ENCODE peak calls at places on chromosomes 7 and 10, in five cellular contexts. K is K562, Z is HepG2, J is H1, B is GM12878. H is an unnamed sample.

GRCh38 chr10:5449823-5450222 is 37.5 kb downstream of the NET1 start:
- DNase-seq in B (no peak), J (no peak), Z (peak; percentile 68), K (peak; percentile 54), H (no peak)

GRCh38 chr7:88141025-88141424 is 78.8 kb downstream of the SRI start:
- DNase-seq in Z (no peak), B (no peak), J (no peak), K (no peak), H (no peak)

GRCh38 chr10:9305018-9305655 is 1250.6 kb downstream of the GATA3 start:
- DNase-seq in J (no peak), K (no peak), B (no peak), Z (peak; percentile 9), H (no peak)

GRCh38 chr7:72028267-72028666 is 383.9 kb downstream of the CALN1 start:
- DNase-seq in J (no peak), K (no peak), Z (no peak), B (no peak), H (no peak)

GRCh38 chr7:5634107-5634950 is 147.1 kb downstream of the RNF216 start:
- DNase-seq in B (no peak), Z (no peak), K (no peak), J (no peak), H (peak; percentile 93)

GRCh38 chr7:30403477-30403876 is 75.1 kb downstream of the NOD1 start:
- DNase-seq in K (peak; percentile 27), B (no peak), Z (no peak), J (no peak), H (no peak)

GRCh38 chr10:106043833-106044232 is 1120.7 kb downstream of the SORCS1 start:
- DNase-seq in Z (no peak), K (no peak), J (no peak), B (no peak), H (no peak)

GRCh38 chr7:64997927-64998391 is 7.1 kb upstream of the ZNF117 start:
- DNase-seq in Z (no peak), B (no peak), K (no peak), J (no peak), H (no peak)

GRCh38 chr10:132468651-132469050 is 68.9 kb upstream of the INPP5A start:
- DNase-seq in Z (no peak), K (no peak), B (no peak), J (no peak), H (no peak)

GRCh38 chr7:158865462-158865922 is 9.1 kb downstream of the DYNC2I1 start:
- DNase-seq in Z (peak; percentile 41), K (peak; percentile 71), J (no peak), B (no peak), H (no peak)

GRCh38 chr7:158864833-158865232 is 8.5 kb downstream of the DYNC2I1 start:
- DNase-seq in K (no peak), Z (no peak), B (no peak), J (no peak), H (no peak)

GRCh38 chr7:158865977-158866376 is 9.6 kb downstream of the DYNC2I1 start:
- DNase-seq in K (no peak), B (no peak), Z (no peak), J (no peak), H (no peak)

GRCh38 chr7:158863611-158864506 is 7.5 kb downstream of the DYNC2I1 start:
- DNase-seq in J (no peak), B (peak; percentile 33), K (peak; percentile 97), Z (peak; percentile 38), H (peak; percentile 84)

DNA sequence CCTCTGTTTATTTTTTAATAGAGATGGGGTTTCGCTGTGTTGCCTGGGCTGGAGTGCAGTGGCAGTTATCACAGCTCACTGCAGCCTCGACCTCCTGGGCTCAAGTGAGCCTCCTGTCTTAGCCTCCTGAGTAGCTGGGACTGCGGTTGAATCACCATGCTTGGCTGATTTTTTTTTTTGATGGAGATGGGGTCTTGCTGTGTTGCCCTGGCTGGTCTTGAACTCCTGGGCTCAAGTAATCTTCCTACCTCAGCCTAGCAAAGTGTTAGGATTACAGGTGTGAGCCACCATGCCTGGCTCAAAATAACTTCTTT is 8.1 kb downstream of the DYNC2I1 start:
- DNase-seq in B (no peak), Z (no peak), J (no peak), K (no peak), H (no peak)
- H3K4me3 ChIP-seq in B (no peak overlapping the region), Z (no peak overlapping the region), J (peak overlapping the region; percentile 66), K (peak overlapping the region; percentile 29), H (no peak overlapping the region)

GRCh38 chr7:143318661-143319060 is 2.8 kb downstream of the CLCN1 start:
- DNase-seq in J (no peak), B (no peak), K (no peak), Z (peak; percentile 20), H (no peak)
- TF ChIP-seq EP300 in J (no peak), B (no peak), K (no peak), Z (no peak), H (no peak)

DNA sequence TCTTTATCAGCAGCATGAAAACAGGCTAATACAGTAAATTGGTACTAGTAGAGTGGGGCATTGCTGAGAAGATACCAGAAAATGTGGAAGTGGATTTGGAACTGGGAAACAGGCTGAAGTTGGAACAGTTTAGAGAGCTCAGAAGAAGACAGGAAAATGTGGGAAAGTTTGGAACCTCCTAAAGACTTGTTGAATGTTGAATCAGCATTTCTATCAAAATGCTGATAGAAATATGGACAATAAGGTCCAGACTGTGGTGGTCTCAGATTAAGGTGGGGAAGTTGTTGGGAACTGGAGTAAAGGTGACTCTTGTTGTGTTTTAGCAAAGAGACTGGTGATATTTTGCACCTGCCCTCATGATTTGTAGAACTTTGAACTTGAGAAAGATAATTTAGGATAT is 231.2 kb upstream of the KCND2 start:
- DNase-seq in B (no peak), J (no peak), K (no peak), Z (no peak), H (no peak)
- TF ChIP-seq TAF1 in B (no peak), J (no peak), K (no peak), Z (no peak), H (no peak)

GRCh38 chr10:17989908-17990767 is 38.4 kb downstream of the SLC39A12 start:
- DNase-seq in B (peak; percentile 41), Z (no peak), K (no peak), J (no peak), H (no peak)
- H3K4me3 ChIP-seq in B (no peak overlapping the region), Z (no peak overlapping the region), K (no peak overlapping the region), J (no peak overlapping the region), H (no peak overlapping the region)

GRCh38 chr7:117800406-117800805 is 72.8 kb downstream of the CTTNBP2 start:
- DNase-seq in K (no peak), J (no peak), B (no peak), Z (no peak), H (no peak)
- TF ChIP-seq EP300 in K (no peak), J (no peak), B (no peak), Z (no peak), H (no peak)

GRCh38 chr7:40765633-40766032 is 630.8 kb downstream of the SUGCT start:
- DNase-seq in K (no peak), B (no peak), J (no peak), Z (no peak), H (no peak)

GRCh38 chr7:40761757-40762342 is 627.0 kb downstream of the SUGCT start:
- DNase-seq in B (no peak), J (no peak), Z (no peak), K (no peak), H (no peak)

GRCh38 chr7:40760997-40761396 is 626.2 kb downstream of the SUGCT start:
- DNase-seq in B (no peak), J (no peak), Z (peak; percentile 43), K (no peak), H (no peak)

GRCh38 chr7:40760293-40760964 is 625.6 kb downstream of the SUGCT start:
- DNase-seq in Z (peak; percentile 83), J (no peak), B (no peak), K (no peak), H (no peak)

DNA sequence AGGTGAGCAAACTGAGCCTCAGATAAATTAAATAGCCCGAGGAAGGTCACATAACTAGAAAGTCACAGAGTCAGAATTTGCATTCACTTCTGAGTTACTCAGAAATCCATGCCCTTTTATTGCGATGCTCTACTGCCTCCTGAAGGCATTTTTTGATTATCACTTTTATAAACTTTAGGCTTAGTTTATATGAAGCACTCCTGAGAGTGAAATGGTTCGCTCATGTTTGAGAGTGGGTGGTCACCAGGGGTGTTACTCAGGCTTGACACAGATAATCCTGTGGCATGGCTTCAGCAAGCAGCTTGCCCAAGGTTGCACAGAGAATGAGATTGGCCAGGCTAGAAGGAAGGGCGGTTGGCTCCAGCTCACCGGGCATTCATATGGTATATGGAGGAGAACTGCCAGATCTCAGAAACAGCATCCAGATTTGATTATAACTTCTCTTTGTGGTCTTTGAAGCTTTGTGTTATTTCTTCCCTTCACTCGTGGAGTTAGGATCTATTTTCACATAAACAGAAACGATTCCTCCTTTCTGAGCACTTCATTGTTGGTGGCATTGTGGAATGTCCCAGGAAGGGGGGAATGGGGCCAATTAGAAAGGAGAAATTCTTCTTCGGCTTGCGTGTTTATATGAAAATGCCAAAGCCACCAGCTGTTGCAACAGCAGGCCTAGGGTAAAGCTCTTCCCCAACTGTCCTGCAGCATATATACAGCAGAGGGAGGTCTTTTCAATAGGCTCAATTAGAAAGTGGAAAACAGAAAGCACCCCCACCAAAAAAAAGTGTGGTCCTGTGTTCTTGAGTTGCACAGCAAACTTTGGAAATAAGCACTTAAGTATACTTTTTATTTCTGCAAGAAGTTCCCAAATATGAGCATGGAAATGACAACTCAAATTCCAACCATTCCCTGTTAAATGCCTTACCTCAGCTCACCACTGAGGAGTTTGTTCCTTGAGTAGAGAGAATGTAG is 628.8 kb downstream of the SUGCT start:
- DNase-seq in K (no peak), J (no peak), B (no peak), Z (no peak), H (peak; percentile 8)
- TF ChIP-seq TAF1 in K (no peak), J (no peak), B (no peak), Z (no peak), H (no peak)

GRCh38 chr7:100719523-100720319 is 547 bp upstream of the EPO start:
- DNase-seq in K (no peak), J (no peak), Z (peak; percentile 75), B (no peak), H (no peak)
- H3K4me3 ChIP-seq in K (no peak overlapping the region), J (peak overlapping the region; percentile 71), Z (peak overlapping the region; percentile 79), B (no peak overlapping the region), H (no peak overlapping the region)